ENCODE peak calls at places on chromosomes 6 and 20, in nine cellular contexts. J is CD4-positive, alpha-beta memory T cell; P is NCI-H345; T is activated CD8-positive, alpha-beta memory T cell treated with anti-CD3 and anti-CD28 coated beads, Interleukin-2, amount 10 ng/mL, durations not matched to agents 7 days and 5 days; G is NCI-H2081; K is stimulated activated CD4-positive, alpha-beta T cell treated with anti-CD3 and anti-CD28 coated beads, TNF-alpha, amount 100 ng/mL, for 4 hours; L is right cardiac atrium; Z is WTC11; D is uterus. S is an unnamed sample.
A peak's percentile ranks its signal among the peaks of the same experiment; 100 is the strongest.

GRCh38 chr6:121504227-121504626 is 68.8 kb downstream of the GJA1 start:
- DNase-seq in J (no peak), P (no peak), T (no peak), G (no peak), K (no peak), L (no peak), Z (no peak), D (no peak), S (no peak)

GRCh38 chr20:56513096-56513806 is 11.3 kb upstream of the FAM209A start:
- DNase-seq in J (no peak), P (no peak), T (no peak), G (no peak), K (no peak), L (no peak), Z (no peak), D (no peak), S (peak; percentile 54)

GRCh38 chr20:36574278-36575065 is 1.1 kb downstream of the TGIF2 start:
- DNase-seq in J (peak; percentile 54), P (peak; percentile 15), T (peak; percentile 61), G (no peak), K (peak; percentile 59), L (peak; percentile 48), Z (peak; percentile 67), D (peak; percentile 76), S (peak; percentile 40)

GRCh38 chr6:2990179-2990931 is 9.3 kb upstream of the NQO2 start:
- DNase-seq in J (no peak), P (no peak), T (peak; percentile 52), G (peak; percentile 42), K (no peak), L (no peak), Z (no peak), D (no peak), S (no peak)

GRCh38 chr6:8904754-8905153 is 469.4 kb upstream of the SLC35B3 start:
- DNase-seq in J (no peak), P (no peak), T (no peak), G (no peak), K (no peak), L (no peak), Z (peak; percentile 42), D (no peak), S (peak; percentile 18)

GRCh38 chr6:24357336-24358218 is at the start of gene DCDC2:
- DNase-seq in J (peak; percentile 40), P (no peak), T (peak; percentile 54), G (peak; percentile 89), K (peak; percentile 9), L (peak; percentile 13), Z (peak; percentile 66), D (no peak), S (peak; percentile 21)

GRCh38 chr6:6546318-6547110 is 42.0 kb upstream of the LY86 start:
- DNase-seq in J (no peak), P (peak; percentile 29), T (no peak), G (no peak), K (no peak), L (peak; percentile 58), Z (peak; percentile 62), D (peak; percentile 23), S (peak; percentile 73)

GRCh38 chr6:75206338-75207210 is 721 bp upstream of the COL12A1 start:
- DNase-seq in J (no peak), P (no peak), T (no peak), G (no peak), K (no peak), L (peak; percentile 17), Z (no peak), D (peak; percentile 56), S (peak; percentile 40)

GRCh38 chr6:2793491-2794151 is 28.4 kb downstream of the WRNIP1 start:
- DNase-seq in J (no peak), P (peak; percentile 6), T (peak; percentile 66), G (peak; percentile 22), K (no peak), L (peak; percentile 34), Z (no peak), D (no peak), S (no peak)

GRCh38 chr6:45569210-45569945 is 191.6 kb upstream of the SUPT3H start:
- DNase-seq in J (no peak), P (no peak), T (no peak), G (no peak), K (no peak), L (no peak), Z (no peak), D (no peak), S (no peak)

GRCh38 chr6:13396241-13396792 is 68.0 kb upstream of the TBC1D7 start:
- DNase-seq in J (no peak), P (no peak), T (no peak), G (no peak), K (no peak), L (no peak), Z (no peak), D (no peak), S (no peak)

GRCh38 chr20:10602141-10602660 is 71.6 kb downstream of the JAG1 start:
- DNase-seq in J (no peak), P (no peak), T (no peak), G (no peak), K (no peak), L (no peak), Z (no peak), D (no peak), S (no peak)

GRCh38 chr6:34544776-34545471 is 11.2 kb downstream of the SPDEF start:
- DNase-seq in J (no peak), P (no peak), T (no peak), G (peak; percentile 6), K (no peak), L (no peak), Z (no peak), D (no peak), S (peak; percentile 69)

GRCh38 chr6:130470777-130471176 is 105.0 kb downstream of the TMEM200A start:
- DNase-seq in J (no peak), P (no peak), T (no peak), G (no peak), K (no peak), L (no peak), Z (no peak), D (no peak), S (no peak)

GRCh38 chr20:62752671-62753501 is 43.4 kb upstream of the MRGBP start:
- DNase-seq in J (no peak), P (no peak), T (no peak), G (no peak), K (no peak), L (peak; percentile 8), Z (no peak), D (no peak), S (peak; percentile 10)